ENCODE peak calls at places on chromosome 11, in six cellular contexts. One of them, this sample, is unnamed. For H3K9me3, the result is how much of the 10 kb centered on the place peaks cover.

GRCh38 chr11:112113539-112114457 is 27.1 kb downstream of the SDHD start:
- DNase-seq in A549: peak
- DNase-seq in naive thymus-derived CD4-positive, alpha-beta T cell: peak
- DNase-seq in K562: peak
- DNase-seq in stomach: no peak
- DNase-seq in hepatocyte: peak
- DNase-seq in this sample: no peak

GRCh38 chr11:94638902-94639373 is 71.8 kb downstream of the PIWIL4 start:
- DNase-seq in A549: no peak
- DNase-seq in naive thymus-derived CD4-positive, alpha-beta T cell: peak
- DNase-seq in stomach: no peak
- DNase-seq in hepatocyte: peak
- DNase-seq in K562: no peak
- DNase-seq in this sample: no peak

GRCh38 chr11:112318193-112318592 is 57.5 kb upstream of the PLET1 start:
- DNase-seq in hepatocyte: peak
- DNase-seq in A549: peak
- DNase-seq in K562: peak
- DNase-seq in stomach: no peak
- DNase-seq in naive thymus-derived CD4-positive, alpha-beta T cell: no peak
- DNase-seq in this sample: no peak

GRCh38 chr11:34345012-34345804 is 12.6 kb downstream of the ABTB2 start:
- DNase-seq in K562: no peak
- DNase-seq in naive thymus-derived CD4-positive, alpha-beta T cell: no peak
- DNase-seq in hepatocyte: peak
- DNase-seq in stomach: peak
- DNase-seq in A549: peak
- DNase-seq in this sample: no peak

GRCh38 chr11:120102050-120102861 is 35.7 kb downstream of the TRIM29 start:
- DNase-seq in naive thymus-derived CD4-positive, alpha-beta T cell: no peak
- DNase-seq in K562: no peak
- DNase-seq in A549: no peak
- DNase-seq in stomach: no peak
- DNase-seq in hepatocyte: no peak
- DNase-seq in this sample: no peak

GRCh38 chr11:127288926-127289325 is 288.4 kb upstream of the KIRREL3 start:
- DNase-seq in K562: no peak
- DNase-seq in A549: no peak
- DNase-seq in stomach: no peak
- DNase-seq in hepatocyte: peak
- DNase-seq in naive thymus-derived CD4-positive, alpha-beta T cell: no peak
- DNase-seq in this sample: no peak

GRCh38 chr11:25860677-25861445 is 471.1 kb upstream of the ANO3 start:
- DNase-seq in naive thymus-derived CD4-positive, alpha-beta T cell: no peak
- DNase-seq in stomach: no peak
- DNase-seq in K562: no peak
- DNase-seq in hepatocyte: peak
- DNase-seq in A549: no peak
- DNase-seq in this sample: no peak

GRCh38 chr11:130209944-130210854 is 50.6 kb downstream of the ST14 start:
- DNase-seq in A549: no peak
- DNase-seq in naive thymus-derived CD4-positive, alpha-beta T cell: no peak
- DNase-seq in hepatocyte: no peak
- DNase-seq in K562: no peak
- DNase-seq in stomach: peak
- DNase-seq in this sample: peak

GRCh38 chr11:129691154-129691553 is 124.5 kb upstream of the TMEM45B start:
- DNase-seq in K562: no peak
- DNase-seq in stomach: no peak
- DNase-seq in hepatocyte: no peak
- DNase-seq in naive thymus-derived CD4-positive, alpha-beta T cell: no peak
- DNase-seq in A549: no peak
- DNase-seq in this sample: no peak

GRCh38 chr11:17369094-17369493 is 17.5 kb downstream of the NCR3LG1 start:
- DNase-seq in A549: no peak
- DNase-seq in K562: no peak
- DNase-seq in stomach: no peak
- DNase-seq in hepatocyte: no peak
- DNase-seq in naive thymus-derived CD4-positive, alpha-beta T cell: no peak
- DNase-seq in this sample: no peak
- H3K9me3 ChIP-seq in A549: under half
- H3K9me3 ChIP-seq in K562: under half
- H3K9me3 ChIP-seq in stomach: half or more
- H3K9me3 ChIP-seq in hepatocyte: under half
- H3K9me3 ChIP-seq in naive thymus-derived CD4-positive, alpha-beta T cell: under half
- H3K9me3 ChIP-seq in this sample: under half

GRCh38 chr11:101133190-101133589 is 3.6 kb upstream of the PGR start:
- DNase-seq in naive thymus-derived CD4-positive, alpha-beta T cell: no peak
- DNase-seq in stomach: no peak
- DNase-seq in A549: no peak
- DNase-seq in hepatocyte: no peak
- DNase-seq in K562: no peak
- DNase-seq in this sample: no peak
- H3K9me3 ChIP-seq in naive thymus-derived CD4-positive, alpha-beta T cell: under half
- H3K9me3 ChIP-seq in stomach: under half
- H3K9me3 ChIP-seq in A549: under half
- H3K9me3 ChIP-seq in hepatocyte: under half
- H3K9me3 ChIP-seq in K562: under half
- H3K9me3 ChIP-seq in this sample: under half

DNA sequence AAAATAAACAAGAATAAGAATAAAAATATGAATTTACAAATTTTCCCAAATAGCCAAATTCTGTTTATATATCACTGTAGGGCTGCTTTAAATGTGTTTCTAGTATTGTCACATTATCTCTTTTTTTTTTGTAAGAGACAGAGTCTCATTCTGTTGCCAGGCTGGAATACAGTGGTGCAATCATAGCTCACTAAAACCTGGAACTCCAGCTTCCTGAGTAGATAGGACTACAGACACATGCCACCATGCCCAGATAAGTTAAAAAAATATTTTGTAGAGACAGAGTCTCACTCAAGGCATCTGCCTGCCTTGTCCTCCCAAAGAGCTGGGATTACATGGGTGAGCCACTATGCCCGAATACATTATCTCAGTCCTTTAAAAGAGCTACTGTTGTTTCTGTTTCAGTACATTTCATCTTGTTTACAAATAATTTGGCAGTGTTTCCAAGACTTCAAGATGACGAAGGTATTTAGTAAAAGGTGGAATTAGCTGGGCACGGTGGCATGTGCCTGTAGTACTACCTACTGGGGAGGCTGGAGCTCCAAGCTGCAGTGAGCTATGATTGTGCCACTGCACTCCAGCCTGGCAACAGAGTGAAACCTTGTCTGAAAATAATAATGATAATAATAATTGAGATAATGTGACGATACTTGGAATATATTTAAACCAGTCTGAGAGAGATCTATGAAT is 6.0 kb downstream of the FOLH1 start:
- DNase-seq in K562: no peak
- DNase-seq in naive thymus-derived CD4-positive, alpha-beta T cell: no peak
- DNase-seq in A549: no peak
- DNase-seq in stomach: no peak
- DNase-seq in hepatocyte: no peak
- DNase-seq in this sample: no peak
- H3K9me3 ChIP-seq in K562: under half
- H3K9me3 ChIP-seq in naive thymus-derived CD4-positive, alpha-beta T cell: under half
- H3K9me3 ChIP-seq in A549: under half
- H3K9me3 ChIP-seq in stomach: under half
- H3K9me3 ChIP-seq in hepatocyte: under half
- H3K9me3 ChIP-seq in this sample: under half

DNA sequence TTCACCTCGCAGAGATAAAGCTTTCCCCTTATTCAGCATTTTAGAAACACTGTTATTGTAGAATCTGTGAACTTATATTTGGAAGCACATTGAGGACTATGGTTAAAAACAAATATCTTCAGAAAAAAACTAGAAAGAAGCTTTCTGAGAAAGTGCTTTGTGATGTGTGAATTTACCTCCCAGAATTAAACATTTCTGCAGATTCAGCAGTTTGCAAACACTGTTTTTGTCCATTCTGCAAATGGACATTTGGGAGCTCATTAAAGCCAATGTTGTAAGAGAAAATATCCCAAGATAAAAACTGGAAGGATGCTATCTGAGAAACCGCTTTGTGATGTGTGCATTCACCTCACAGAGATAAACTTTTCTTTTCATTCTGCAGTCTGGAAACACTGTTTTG is 272.7 kb downstream of the OR4A5 start:
- DNase-seq in A549: no peak
- DNase-seq in naive thymus-derived CD4-positive, alpha-beta T cell: no peak
- DNase-seq in hepatocyte: no peak
- DNase-seq in K562: no peak
- DNase-seq in stomach: no peak
- DNase-seq in this sample: no peak
- H3K9me3 ChIP-seq in A549: under half
- H3K9me3 ChIP-seq in naive thymus-derived CD4-positive, alpha-beta T cell: under half
- H3K9me3 ChIP-seq in hepatocyte: under half
- H3K9me3 ChIP-seq in K562: under half
- H3K9me3 ChIP-seq in stomach: half or more
- H3K9me3 ChIP-seq in this sample: half or more

This sample was measured in lung.